ENCODE peak calls at places on chromosomes 2 and 18, in ten cellular contexts. One of them, this sample, is unnamed.

GRCh38 chr18:26813043-26813442 is 52.5 kb downstream of the AQP4 start:
- DNase-seq in foreskin fibroblast: no peak
- DNase-seq in BE2C: peak
- DNase-seq in glutamatergic neuron: peak
- DNase-seq in activated T-cell treated with anti-CD3 and anti-CD28 coated beads, Interleukin-2, amount 50 U/mL, for 72 hours: no peak
- DNase-seq in SK-MEL-5: peak
- DNase-seq in LHCN-M2: no peak
- DNase-seq in heart left ventricle: peak
- DNase-seq in effector CD4-positive, alpha-beta T cell: no peak
- DNase-seq in NCI-H1105 treated with DMSO at 0.1 percent for 48 hours: peak
- DNase-seq in this sample: no peak

GRCh38 chr18:79930020-79930642 is 21.3 kb downstream of the SLC66A2 start:
- DNase-seq in heart left ventricle: no peak
- DNase-seq in BE2C: no peak
- DNase-seq in glutamatergic neuron: no peak
- DNase-seq in NCI-H1105 treated with DMSO at 0.1 percent for 48 hours: no peak
- DNase-seq in effector CD4-positive, alpha-beta T cell: no peak
- DNase-seq in activated T-cell treated with anti-CD3 and anti-CD28 coated beads, Interleukin-2, amount 50 U/mL, for 72 hours: no peak
- DNase-seq in foreskin fibroblast: no peak
- DNase-seq in SK-MEL-5: no peak
- DNase-seq in LHCN-M2: no peak
- DNase-seq in this sample: no peak

GRCh38 chr18:267688-268552 is at the start of gene THOC1:
- DNase-seq in BE2C: peak
- DNase-seq in SK-MEL-5: peak
- DNase-seq in effector CD4-positive, alpha-beta T cell: peak
- DNase-seq in heart left ventricle: peak
- DNase-seq in NCI-H1105 treated with DMSO at 0.1 percent for 48 hours: peak
- DNase-seq in foreskin fibroblast: peak
- DNase-seq in LHCN-M2: peak
- DNase-seq in glutamatergic neuron: peak
- DNase-seq in activated T-cell treated with anti-CD3 and anti-CD28 coated beads, Interleukin-2, amount 50 U/mL, for 72 hours: peak
- DNase-seq in this sample: peak

GRCh38 chr18:21740474-21740723 is 193 bp upstream of the MIB1 start:
- DNase-seq in foreskin fibroblast: peak
- DNase-seq in SK-MEL-5: peak
- DNase-seq in glutamatergic neuron: no peak
- DNase-seq in effector CD4-positive, alpha-beta T cell: no peak
- DNase-seq in heart left ventricle: peak
- DNase-seq in BE2C: peak
- DNase-seq in NCI-H1105 treated with DMSO at 0.1 percent for 48 hours: no peak
- DNase-seq in activated T-cell treated with anti-CD3 and anti-CD28 coated beads, Interleukin-2, amount 50 U/mL, for 72 hours: peak
- DNase-seq in LHCN-M2: no peak
- DNase-seq in this sample: no peak

GRCh38 chr18:51617572-51618260 is 420.2 kb upstream of the MEX3C start:
- DNase-seq in activated T-cell treated with anti-CD3 and anti-CD28 coated beads, Interleukin-2, amount 50 U/mL, for 72 hours: no peak
- DNase-seq in BE2C: no peak
- DNase-seq in foreskin fibroblast: no peak
- DNase-seq in heart left ventricle: no peak
- DNase-seq in SK-MEL-5: no peak
- DNase-seq in LHCN-M2: no peak
- DNase-seq in effector CD4-positive, alpha-beta T cell: no peak
- DNase-seq in glutamatergic neuron: no peak
- DNase-seq in NCI-H1105 treated with DMSO at 0.1 percent for 48 hours: no peak
- DNase-seq in this sample: no peak

GRCh38 chr2:11995381-11995947 is 249.0 kb downstream of the LPIN1 start:
- DNase-seq in activated T-cell treated with anti-CD3 and anti-CD28 coated beads, Interleukin-2, amount 50 U/mL, for 72 hours: no peak
- DNase-seq in heart left ventricle: no peak
- DNase-seq in LHCN-M2: peak
- DNase-seq in effector CD4-positive, alpha-beta T cell: no peak
- DNase-seq in glutamatergic neuron: no peak
- DNase-seq in BE2C: no peak
- DNase-seq in foreskin fibroblast: no peak
- DNase-seq in SK-MEL-5: no peak
- DNase-seq in NCI-H1105 treated with DMSO at 0.1 percent for 48 hours: no peak
- DNase-seq in this sample: no peak

GRCh38 chr2:165911231-165911630 is 42.3 kb downstream of the TTC21B start:
- DNase-seq in SK-MEL-5: no peak
- DNase-seq in LHCN-M2: no peak
- DNase-seq in heart left ventricle: no peak
- DNase-seq in NCI-H1105 treated with DMSO at 0.1 percent for 48 hours: no peak
- DNase-seq in foreskin fibroblast: peak
- DNase-seq in BE2C: no peak
- DNase-seq in effector CD4-positive, alpha-beta T cell: no peak
- DNase-seq in glutamatergic neuron: no peak
- DNase-seq in activated T-cell treated with anti-CD3 and anti-CD28 coated beads, Interleukin-2, amount 50 U/mL, for 72 hours: no peak
- DNase-seq in this sample: no peak

GRCh38 chr18:72637319-72638113 is 93.4 kb upstream of the CBLN2 start:
- DNase-seq in foreskin fibroblast: no peak
- DNase-seq in activated T-cell treated with anti-CD3 and anti-CD28 coated beads, Interleukin-2, amount 50 U/mL, for 72 hours: no peak
- DNase-seq in LHCN-M2: no peak
- DNase-seq in heart left ventricle: no peak
- DNase-seq in glutamatergic neuron: no peak
- DNase-seq in BE2C: no peak
- DNase-seq in effector CD4-positive, alpha-beta T cell: no peak
- DNase-seq in NCI-H1105 treated with DMSO at 0.1 percent for 48 hours: no peak
- DNase-seq in SK-MEL-5: no peak
- DNase-seq in this sample: no peak

GRCh38 chr2:43898134-43898957 is 59.6 kb downstream of the ABCG8 start:
- DNase-seq in effector CD4-positive, alpha-beta T cell: no peak
- DNase-seq in foreskin fibroblast: no peak
- DNase-seq in activated T-cell treated with anti-CD3 and anti-CD28 coated beads, Interleukin-2, amount 50 U/mL, for 72 hours: no peak
- DNase-seq in BE2C: peak
- DNase-seq in LHCN-M2: no peak
- DNase-seq in glutamatergic neuron: peak
- DNase-seq in NCI-H1105 treated with DMSO at 0.1 percent for 48 hours: peak
- DNase-seq in SK-MEL-5: no peak
- DNase-seq in heart left ventricle: no peak
- DNase-seq in this sample: no peak

GRCh38 chr2:175366814-175367213 is 185.3 kb upstream of the ATP5MC3 start:
- DNase-seq in activated T-cell treated with anti-CD3 and anti-CD28 coated beads, Interleukin-2, amount 50 U/mL, for 72 hours: peak
- DNase-seq in BE2C: peak
- DNase-seq in glutamatergic neuron: peak
- DNase-seq in NCI-H1105 treated with DMSO at 0.1 percent for 48 hours: peak
- DNase-seq in SK-MEL-5: peak
- DNase-seq in foreskin fibroblast: peak
- DNase-seq in effector CD4-positive, alpha-beta T cell: no peak
- DNase-seq in heart left ventricle: no peak
- DNase-seq in LHCN-M2: peak
- DNase-seq in this sample: peak

GRCh38 chr2:213104089-213104902 is 47.1 kb downstream of the IKZF2 start:
- DNase-seq in effector CD4-positive, alpha-beta T cell: no peak
- DNase-seq in LHCN-M2: peak
- DNase-seq in glutamatergic neuron: no peak
- DNase-seq in foreskin fibroblast: no peak
- DNase-seq in SK-MEL-5: no peak
- DNase-seq in BE2C: no peak
- DNase-seq in activated T-cell treated with anti-CD3 and anti-CD28 coated beads, Interleukin-2, amount 50 U/mL, for 72 hours: no peak
- DNase-seq in NCI-H1105 treated with DMSO at 0.1 percent for 48 hours: no peak
- DNase-seq in heart left ventricle: no peak
- DNase-seq in this sample: no peak

GRCh38 chr2:675982-676646 is 1.1 kb downstream of the TMEM18 start:
- DNase-seq in glutamatergic neuron: peak
- DNase-seq in BE2C: peak
- DNase-seq in activated T-cell treated with anti-CD3 and anti-CD28 coated beads, Interleukin-2, amount 50 U/mL, for 72 hours: peak
- DNase-seq in LHCN-M2: peak
- DNase-seq in SK-MEL-5: peak
- DNase-seq in heart left ventricle: peak
- DNase-seq in effector CD4-positive, alpha-beta T cell: no peak
- DNase-seq in foreskin fibroblast: peak
- DNase-seq in NCI-H1105 treated with DMSO at 0.1 percent for 48 hours: peak
- DNase-seq in this sample: no peak

GRCh38 chr2:80393996-80394395 is 89.4 kb upstream of the LRRTM1 start:
- DNase-seq in SK-MEL-5: no peak
- DNase-seq in glutamatergic neuron: no peak
- DNase-seq in heart left ventricle: no peak
- DNase-seq in NCI-H1105 treated with DMSO at 0.1 percent for 48 hours: no peak
- DNase-seq in LHCN-M2: no peak
- DNase-seq in foreskin fibroblast: no peak
- DNase-seq in BE2C: peak
- DNase-seq in effector CD4-positive, alpha-beta T cell: no peak
- DNase-seq in activated T-cell treated with anti-CD3 and anti-CD28 coated beads, Interleukin-2, amount 50 U/mL, for 72 hours: no peak
- DNase-seq in this sample: no peak

GRCh38 chr2:636649-637405 is 40.4 kb downstream of the TMEM18 start:
- DNase-seq in LHCN-M2: peak
- DNase-seq in effector CD4-positive, alpha-beta T cell: peak
- DNase-seq in BE2C: peak
- DNase-seq in glutamatergic neuron: peak
- DNase-seq in SK-MEL-5: peak
- DNase-seq in activated T-cell treated with anti-CD3 and anti-CD28 coated beads, Interleukin-2, amount 50 U/mL, for 72 hours: peak
- DNase-seq in NCI-H1105 treated with DMSO at 0.1 percent for 48 hours: peak
- DNase-seq in heart left ventricle: peak
- DNase-seq in foreskin fibroblast: peak
- DNase-seq in this sample: peak

GRCh38 chr2:46456789-46457188 is 22.6 kb upstream of the TMEM247 start:
- DNase-seq in BE2C: no peak
- DNase-seq in activated T-cell treated with anti-CD3 and anti-CD28 coated beads, Interleukin-2, amount 50 U/mL, for 72 hours: no peak
- DNase-seq in heart left ventricle: no peak
- DNase-seq in LHCN-M2: no peak
- DNase-seq in effector CD4-positive, alpha-beta T cell: no peak
- DNase-seq in NCI-H1105 treated with DMSO at 0.1 percent for 48 hours: no peak
- DNase-seq in SK-MEL-5: no peak
- DNase-seq in foreskin fibroblast: no peak
- DNase-seq in glutamatergic neuron: no peak
- DNase-seq in this sample: no peak

GRCh38 chr2:237496428-237496827 is 9.4 kb downstream of the MLPH start:
- DNase-seq in activated T-cell treated with anti-CD3 and anti-CD28 coated beads, Interleukin-2, amount 50 U/mL, for 72 hours: no peak
- DNase-seq in SK-MEL-5: no peak
- DNase-seq in BE2C: no peak
- DNase-seq in NCI-H1105 treated with DMSO at 0.1 percent for 48 hours: no peak
- DNase-seq in heart left ventricle: no peak
- DNase-seq in effector CD4-positive, alpha-beta T cell: no peak
- DNase-seq in LHCN-M2: no peak
- DNase-seq in glutamatergic neuron: no peak
- DNase-seq in foreskin fibroblast: no peak
- DNase-seq in this sample: no peak